ENCODE peak calls at places on chromosomes 7 and 10, in ten cellular contexts. D is cardiac fibroblast; F is GM12865; P is neural crest cell; G is fibroblast of mammary gland; B is GM13977; A is retinal pigment epithelial cell; J is endothelial cell; W is thoracic aorta; M is activated CD8-positive, alpha-beta T cell treated with anti-CD3 and anti-CD28 coated beads for 36 hours. X is an unnamed sample.

GRCh38 chr10:50275650-50276235 is 24.4 kb upstream of the ASAH2 start:
- DNase-seq in F (peak; percentile 63), P (peak; percentile 28), M (peak; percentile 61), A (no peak), G (peak; percentile 32), J (peak; percentile 63), W (no peak), D (peak; percentile 24), B (peak; percentile 28), X (peak; percentile 28)

GRCh38 chr7:415646-416525 is 103.8 kb downstream of the PDGFA start:
- DNase-seq in F (no peak), J (no peak), B (no peak), D (no peak), P (no peak), G (no peak), W (no peak), A (no peak), M (no peak), X (no peak)

GRCh38 chr7:48140001-48140681 is 31.1 kb upstream of the ABCA13 start:
- DNase-seq in B (no peak), J (no peak), G (peak; percentile 13), P (no peak), A (no peak), W (no peak), F (no peak), M (no peak), D (peak; percentile 22), X (peak; percentile 38)

GRCh38 chr10:47042199-47042473 is 130.9 kb downstream of the PTPN20 start:
- DNase-seq in M (no peak), P (no peak), G (no peak), W (no peak), F (no peak), D (no peak), J (no peak), B (no peak), A (no peak), X (no peak)

GRCh38 chr7:135991906-135992305 is 14.7 kb upstream of the MTPN start:
- DNase-seq in D (no peak), P (no peak), M (no peak), B (no peak), G (no peak), J (no peak), W (no peak), F (no peak), A (no peak), X (no peak)

GRCh38 chr10:79181680-79182079 is 112.9 kb downstream of the ZMIZ1 start:
- DNase-seq in J (no peak), A (no peak), F (no peak), W (no peak), G (no peak), P (no peak), B (no peak), D (no peak), M (no peak), X (no peak)

GRCh38 chr7:115499966-115500365 is 530.6 kb downstream of the TFEC start:
- DNase-seq in B (no peak), M (no peak), D (no peak), J (no peak), A (no peak), P (no peak), G (no peak), F (no peak), W (no peak), X (no peak)

GRCh38 chr10:108783897-108784296 is 1139.4 kb downstream of the XPNPEP1 start:
- DNase-seq in W (no peak), A (no peak), M (peak; percentile 48), G (peak; percentile 77), B (peak; percentile 11), F (peak; percentile 83), D (peak; percentile 46), J (peak; percentile 19), P (peak; percentile 3), X (peak; percentile 43)

GRCh38 chr7:81031243-81031642 is 112.4 kb upstream of the SEMA3C start:
- DNase-seq in B (no peak), A (no peak), D (no peak), P (no peak), W (no peak), F (no peak), M (no peak), J (no peak), G (peak; percentile 18), X (no peak)

GRCh38 chr7:6705959-6706665 is 635 bp downstream of the ZNF12 start:
- DNase-seq in M (peak; percentile 32), W (no peak), A (no peak), B (peak; percentile 39), D (peak; percentile 42), P (peak; percentile 23), G (peak; percentile 36), J (peak; percentile 44), F (peak; percentile 50), X (peak; percentile 5)

GRCh38 chr7:111650456-111650999 is 88.2 kb upstream of the IMMP2L start:
- DNase-seq in M (no peak), A (no peak), G (peak; percentile 86), J (no peak), P (no peak), W (no peak), B (no peak), D (peak; percentile 63), F (no peak), X (peak; percentile 40)

DNA sequence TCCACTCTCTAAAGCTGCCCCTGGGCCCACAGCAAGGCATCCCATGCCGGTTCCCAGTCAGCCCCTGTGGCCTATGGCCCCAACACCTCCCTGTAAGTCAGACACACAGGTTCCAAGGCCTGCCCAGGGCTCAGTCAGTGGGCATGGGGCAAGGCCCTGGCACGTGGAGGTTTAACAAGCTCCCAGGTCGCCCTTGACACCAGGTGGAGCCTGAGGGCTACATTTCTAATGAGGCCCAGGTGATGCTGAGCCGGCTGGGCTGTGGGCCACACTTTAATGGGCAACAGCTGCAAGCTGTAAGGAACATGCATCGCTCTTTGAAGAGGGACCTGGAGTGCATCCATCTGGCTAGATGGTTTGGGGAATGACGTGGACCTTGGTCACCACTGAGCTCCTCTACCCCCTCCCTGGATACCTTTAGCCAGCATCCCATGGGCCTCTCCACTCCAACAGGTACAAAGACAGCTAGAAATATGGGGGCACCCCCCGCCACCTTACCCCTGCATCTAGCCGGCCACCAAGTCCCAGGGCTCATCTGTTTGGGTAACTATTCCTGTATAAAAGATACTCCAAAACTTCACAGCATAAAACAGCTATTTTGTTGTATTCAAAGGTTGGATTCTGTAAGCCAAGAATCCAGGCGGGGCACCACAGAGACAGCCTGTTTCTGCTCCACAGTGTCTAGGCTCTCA is 122.5 kb downstream of the OAT start:
- DNase-seq in W (no peak), J (no peak), G (peak; percentile 59), P (no peak), F (peak; percentile 13), M (peak; percentile 23), D (no peak), A (no peak), B (no peak), X (no peak)
- TF ChIP-seq CTCF in W (no peak), J (no peak), G (no peak), P (no peak), F (no peak), M (no peak), D (no peak), A (no peak), B (no peak), X (no peak)

DNA sequence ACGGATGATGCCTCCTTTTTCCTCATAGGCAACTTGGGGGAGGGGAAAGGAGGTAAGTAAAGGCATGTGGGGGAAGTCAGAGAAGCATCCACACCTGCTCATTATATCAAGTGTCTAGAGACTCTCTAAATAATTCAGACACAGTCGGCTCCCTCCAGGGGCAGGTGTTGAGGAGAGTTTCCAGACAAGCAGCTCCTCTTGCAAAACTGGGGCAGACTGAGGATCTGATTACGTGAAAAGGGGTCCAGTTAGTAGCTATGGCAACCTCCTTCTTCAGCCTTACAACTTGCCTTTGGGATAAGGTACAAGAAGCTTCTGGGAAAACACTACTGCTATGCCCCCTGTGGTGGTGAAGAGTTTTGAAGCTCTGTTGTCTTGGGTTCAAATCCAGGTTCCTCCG is 39.0 kb upstream of the SORBS1 start:
- DNase-seq in W (no peak), D (no peak), P (no peak), B (no peak), A (no peak), J (no peak), G (no peak), M (no peak), F (no peak), X (no peak)
- TF ChIP-seq CTCF in W (no peak), D (no peak), P (no peak), B (no peak), A (no peak), J (no peak), G (no peak), M (no peak), F (no peak), X (no peak)

GRCh38 chr10:2933924-2934323 is 133.4 kb upstream of the PFKP start:
- DNase-seq in P (no peak), J (no peak), M (no peak), B (no peak), D (no peak), W (no peak), A (no peak), G (no peak), F (no peak), X (no peak)

GRCh38 chr10:2936816-2937215 is 130.5 kb upstream of the PFKP start:
- DNase-seq in W (no peak), P (no peak), J (no peak), M (no peak), D (no peak), G (peak; percentile 11), A (peak; percentile 68), F (no peak), B (no peak), X (no peak)

GRCh38 chr10:2942937-2943336 is 124.4 kb upstream of the PFKP start:
- DNase-seq in M (no peak), A (no peak), P (no peak), F (no peak), G (no peak), D (no peak), J (no peak), W (no peak), B (no peak), X (no peak)

GRCh38 chr10:2935647-2936386 is 131.5 kb upstream of the PFKP start:
- DNase-seq in W (no peak), F (no peak), A (no peak), G (no peak), M (no peak), B (no peak), D (no peak), P (no peak), J (no peak), X (no peak)

DNA sequence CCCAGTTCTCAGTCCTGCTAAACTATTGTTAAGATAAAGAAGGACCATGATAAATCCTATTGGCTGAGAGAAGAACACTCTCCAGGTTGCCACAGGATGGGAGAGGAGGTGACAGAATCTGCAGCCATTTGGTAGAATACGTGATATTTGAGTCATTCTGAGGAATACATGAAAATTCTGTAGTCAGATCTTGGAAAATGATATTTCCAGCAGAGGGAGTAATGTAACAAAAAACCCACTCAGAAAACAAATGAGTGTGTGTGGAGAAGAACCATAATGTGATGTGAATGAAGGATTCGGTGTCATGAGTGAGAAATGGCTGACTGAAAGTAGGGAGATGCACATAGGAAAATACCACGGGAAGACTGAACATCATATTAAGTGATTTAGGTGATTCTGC is 128.5 kb upstream of the PFKP start:
- DNase-seq in M (no peak), A (no peak), F (no peak), G (peak; percentile 35), B (no peak), W (no peak), J (no peak), P (no peak), D (peak; percentile 4), X (peak; percentile 27)
- TF ChIP-seq CTCF in M (no peak), A (peak; percentile 26), F (no peak), G (peak; percentile 24), B (peak; percentile 24), W (peak; percentile 10), J (no peak), P (no peak), D (no peak), X (peak; percentile 64)

GRCh38 chr10:118800920-118801319 is 46.1 kb upstream of the CACUL1 start:
- DNase-seq in G (peak; percentile 19), P (no peak), B (no peak), W (no peak), M (peak; percentile 26), F (peak; percentile 22), A (no peak), J (peak; percentile 23), D (peak; percentile 30), X (peak; percentile 18)
- TF ChIP-seq CTCF in G (peak; percentile 34), P (peak; percentile 56), B (peak; percentile 36), W (peak; percentile 40), M (peak; percentile 22), F (peak; percentile 27), A (peak; percentile 43), J (no peak), D (peak; percentile 28), X (peak; percentile 58)